ENCODE peak calls at places on chromosomes 7 and 10, in eight cellular contexts. T, R, O, A, N, G, E and S are unnamed samples.

GRCh38 chr7:70595741-70596574 is 536.0 kb upstream of the GALNT17 start:
- DNase-seq in R (no peak), N (peak; percentile 71), T (peak; percentile 80), A (no peak), O (no peak), E (peak; percentile 42), G (no peak), S (no peak)

GRCh38 chr10:91190876-91191580 is 29.4 kb upstream of the PCGF5 start:
- DNase-seq in G (peak; percentile 10), R (no peak), T (no peak), E (peak; percentile 31), N (no peak), A (no peak), O (peak; percentile 48), S (peak; percentile 37)

GRCh38 chr7:38975944-38976392 is 1.7 kb upstream of the POU6F2 start:
- DNase-seq in R (peak; percentile 27), T (peak; percentile 78), G (no peak), O (no peak), A (no peak), E (no peak), N (peak; percentile 88), S (no peak)

GRCh38 chr7:7962851-7963250 is 5.7 kb upstream of the GLCCI1 start:
- DNase-seq in R (no peak), E (no peak), A (no peak), T (no peak), G (no peak), O (peak; percentile 35), N (no peak), S (no peak)

GRCh38 chr7:55366461-55367138 is 1.5 kb downstream of the LANCL2 start:
- DNase-seq in A (peak; percentile 17), G (peak; percentile 37), E (no peak), O (no peak), T (peak; percentile 17), R (no peak), N (peak; percentile 57), S (peak; percentile 5)

GRCh38 chr7:38781991-38782390 is 127.0 kb downstream of the VPS41 start:
- DNase-seq in T (peak; percentile 66), R (peak; percentile 10), N (peak; percentile 35), G (no peak), E (no peak), O (no peak), A (no peak), S (no peak)

GRCh38 chr10:127151541-127151940 is 44.9 kb downstream of the INSYN2A start:
- DNase-seq in R (no peak), O (peak; percentile 83), A (no peak), G (peak; percentile 42), T (no peak), E (peak; percentile 2), N (no peak), S (peak; percentile 51)

GRCh38 chr7:68250143-68250542 is 1253.5 kb downstream of the TYW1 start:
- DNase-seq in R (no peak), T (no peak), O (no peak), G (no peak), N (no peak), A (no peak), E (no peak), S (no peak)

GRCh38 chr10:119391430-119392313 is 150.8 kb downstream of the RGS10 start:
- DNase-seq in R (no peak), T (no peak), N (no peak), E (no peak), A (no peak), G (no peak), O (no peak), S (no peak)

GRCh38 chr7:81684513-81685262 is 85.2 kb downstream of the HGF start:
- DNase-seq in O (peak; percentile 100), G (peak; percentile 97), N (no peak), R (no peak), A (peak; percentile 74), E (peak; percentile 98), T (peak; percentile 5), S (peak; percentile 98)

GRCh38 chr7:22357311-22358175 is 589 bp upstream of the RAPGEF5 start:
- DNase-seq in A (no peak), G (peak; percentile 35), T (peak; percentile 54), R (no peak), E (peak; percentile 92), O (peak; percentile 69), N (peak; percentile 49), S (peak; percentile 64)

GRCh38 chr7:107046511-107047259 is 2.2 kb downstream of the PRKAR2B start:
- DNase-seq in G (no peak), E (no peak), A (no peak), N (no peak), T (no peak), R (no peak), O (no peak), S (peak; percentile 15)

GRCh38 chr7:107045195-107045960 is 873 bp downstream of the PRKAR2B start:
- DNase-seq in E (no peak), A (no peak), G (no peak), T (peak; percentile 52), R (no peak), N (peak; percentile 47), O (no peak), S (no peak)

GRCh38 chr7:107043916-107044346 is 574 bp upstream of the PRKAR2B start:
- DNase-seq in N (no peak), A (no peak), E (no peak), T (no peak), G (no peak), R (no peak), O (peak; percentile 3), S (no peak)

GRCh38 chr7:107045980-107046379 is 1.5 kb downstream of the PRKAR2B start:
- DNase-seq in E (no peak), A (no peak), T (no peak), O (peak; percentile 44), N (no peak), G (no peak), R (no peak), S (peak; percentile 59)

DNA sequence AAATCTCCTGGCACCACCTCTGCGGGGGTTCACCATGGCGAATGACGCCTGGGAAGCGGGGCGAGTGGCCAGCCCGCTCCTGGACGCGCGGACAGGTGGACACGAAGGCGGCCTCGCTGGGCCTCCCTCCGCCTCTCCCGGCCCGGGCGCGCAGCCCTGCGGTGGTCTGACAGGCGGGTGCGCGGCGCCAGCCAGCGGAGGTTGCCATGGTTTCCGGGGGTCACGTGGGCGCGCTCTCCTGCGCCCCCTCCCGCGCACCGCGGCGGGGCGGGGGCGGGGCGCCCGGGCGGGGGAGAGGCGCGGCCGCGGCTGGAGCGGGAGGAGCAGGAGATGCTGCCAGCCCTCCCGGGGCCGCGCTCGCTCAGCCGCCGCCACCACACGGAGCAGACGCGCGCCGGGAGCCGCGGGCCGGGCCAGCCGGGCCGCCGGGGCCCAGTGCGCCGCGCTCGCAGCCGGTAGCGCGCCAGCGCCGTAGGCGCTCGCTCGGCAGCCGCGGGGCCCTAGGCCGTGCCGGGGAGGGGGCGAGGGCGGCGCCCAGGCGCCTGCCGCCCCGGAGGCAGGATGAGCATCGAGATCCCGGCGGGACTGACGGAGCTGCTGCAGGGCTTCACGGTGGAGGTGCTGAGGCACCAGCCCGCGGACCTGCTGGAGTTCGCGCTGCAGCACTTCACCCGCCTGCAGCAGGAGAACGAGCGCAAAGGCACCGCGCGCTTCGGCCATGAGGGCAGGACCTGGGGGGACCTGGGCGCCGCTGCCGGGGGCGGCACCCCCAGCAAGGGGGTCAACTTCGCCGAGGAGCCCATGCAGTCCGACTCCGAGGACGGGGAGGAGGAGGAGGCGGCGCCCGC is at the start of gene PRKAR2B:
- DNase-seq in N (peak; percentile 90), A (no peak), R (peak; percentile 44), O (peak; percentile 47), T (peak; percentile 96), E (peak; percentile 9), G (peak; percentile 56), S (peak; percentile 25)
- H3K4me2 ChIP-seq in N (peak within 1 kb of the TSS; percentile 98), A (peak within 1 kb of the TSS; percentile 87), R (peak within 1 kb of the TSS; percentile 81), O (peak within 1 kb of the TSS; percentile 97), T (peak within 1 kb of the TSS; percentile 86), E (peak within 1 kb of the TSS; percentile 99), G (peak within 1 kb of the TSS; percentile 88), S (peak within 1 kb of the TSS; percentile 92)

GRCh38 chr10:125105856-125106255 is 54.5 kb downstream of the CTBP2 start:
- DNase-seq in G (no peak), E (no peak), O (no peak), A (no peak), T (no peak), R (no peak), N (no peak), S (no peak)
- H3K4me1 ChIP-seq in G (peaks cover 25% of the 10 kb centered on the region), E (peaks cover 12% of the 10 kb centered on the region), O (peaks cover 11% of the 10 kb centered on the region), A (no peaks in the 10 kb centered on the region), T (peaks cover 9% of the 10 kb centered on the region), R (peaks cover 25% of the 10 kb centered on the region), N (peaks cover 69% of the 10 kb centered on the region), S (no peaks in the 10 kb centered on the region)

GRCh38 chr7:107661865-107662379 is 1.3 kb downstream of the SLC26A4 start:
- DNase-seq in R (no peak), O (no peak), T (peak; percentile 10), E (no peak), A (no peak), G (no peak), N (peak; percentile 49), S (no peak)
- H3K4me2 ChIP-seq in R (peak overlapping the region; percentile 93), O (peak overlapping the region; percentile 99), T (peak overlapping the region; percentile 95), E (peak overlapping the region; percentile 100), A (peak overlapping the region; percentile 91), G (peak overlapping the region; percentile 85), N (peak overlapping the region; percentile 94), S (peak overlapping the region; percentile 71)

GRCh38 chr7:143392875-143393266 is 11.7 kb downstream of the ZYX start:
- DNase-seq in A (no peak), R (no peak), O (no peak), N (no peak), T (no peak), E (no peak), G (no peak), S (no peak)

GRCh38 chr7:143391462-143392404 is 10.6 kb downstream of the ZYX start:
- DNase-seq in R (no peak), T (no peak), A (no peak), O (peak; percentile 87), E (no peak), N (no peak), G (no peak), S (no peak)

GRCh38 chr7:143394777-143395176 is 13.6 kb downstream of the ZYX start:
- DNase-seq in E (no peak), G (no peak), N (no peak), A (no peak), R (no peak), O (no peak), T (no peak), S (no peak)

GRCh38 chr7:143394068-143394467 is 12.9 kb downstream of the ZYX start:
- DNase-seq in R (no peak), N (no peak), O (no peak), T (no peak), G (no peak), E (no peak), A (no peak), S (no peak)

DNA sequence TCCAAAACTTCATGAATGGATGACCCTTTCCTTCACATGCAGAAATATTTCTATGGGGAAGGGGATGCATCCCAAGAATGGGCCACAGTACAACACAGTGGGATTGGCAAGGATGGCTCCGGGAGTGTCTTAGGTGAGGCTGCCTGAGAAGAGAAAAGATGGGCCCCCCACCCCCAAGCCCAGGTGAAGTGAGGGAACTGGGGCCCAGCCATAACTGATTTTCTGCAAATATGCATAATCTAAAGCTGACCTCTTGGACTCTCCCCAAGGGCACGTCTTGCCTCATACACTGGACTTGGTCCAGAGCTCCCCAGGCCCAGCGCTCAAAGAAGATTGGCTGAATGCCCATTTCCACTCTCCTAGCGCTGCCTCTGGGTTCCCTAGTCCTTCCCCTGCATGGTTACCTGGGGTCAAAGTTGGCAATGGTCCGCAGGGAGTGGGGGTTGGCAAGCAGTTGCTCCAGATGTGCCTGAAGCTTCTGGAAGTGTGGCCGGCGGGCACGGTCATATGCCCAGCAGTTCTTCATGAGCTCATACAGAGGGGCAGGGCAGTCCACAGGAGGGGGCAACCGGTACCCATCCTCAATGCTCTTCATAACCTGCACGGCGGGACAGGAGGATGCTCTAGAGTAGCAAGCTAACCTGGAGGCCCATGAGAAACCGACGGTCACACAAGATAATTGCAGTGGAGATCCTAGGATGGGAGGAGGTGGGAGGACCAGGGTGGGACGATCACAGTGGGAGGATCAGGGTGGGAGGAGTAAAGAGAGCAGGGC is 12.3 kb downstream of the ZYX start:
- DNase-seq in N (no peak), O (no peak), T (no peak), R (no peak), A (no peak), E (no peak), G (no peak), S (no peak)
- H3K4me1 ChIP-seq in N (no peaks in the 10 kb centered on the region), O (peaks cover 31% of the 10 kb centered on the region), T (no peaks in the 10 kb centered on the region), R (no peaks in the 10 kb centered on the region), A (no peaks in the 10 kb centered on the region), E (peaks cover 36% of the 10 kb centered on the region), G (peaks cover 13% of the 10 kb centered on the region), S (no peaks in the 10 kb centered on the region)